ENCODE peak calls at places on chromosomes 5 and 9, in seven cellular contexts. H is neural progenitor cell, A is HCT116, R is GM23338, G is neuronal stem cell, U is mesenchymal stem cell, D is fibroblast of lung. Z is an unnamed sample.
A peak's percentile ranks its signal among the peaks of the same experiment; 100 is the strongest.

GRCh38 chr5:119323630-119324000 is 32.2 kb upstream of the TNFAIP8 start:
- DNase-seq in H (no peak), A (no peak), R (no peak), G (no peak), U (peak; percentile 43), D (peak; percentile 47), Z (no peak)

GRCh38 chr9:96619491-96620154 is at the start of gene CDC14B:
- DNase-seq in H (peak; percentile 96), A (peak; percentile 93), R (peak; percentile 99), G (peak; percentile 88), U (peak; percentile 91), D (peak; percentile 93), Z (no peak)

GRCh38 chr9:137669261-137669672 is 50.5 kb downstream of the EHMT1 start:
- DNase-seq in H (peak; percentile 50), A (no peak), R (peak; percentile 72), G (no peak), U (no peak), D (no peak), Z (peak; percentile 54)

GRCh38 chr5:164475339-164475977 is 970.0 kb downstream of the MAT2B start:
- DNase-seq in H (peak; percentile 13), A (no peak), R (peak; percentile 44), G (no peak), U (peak; percentile 21), D (peak; percentile 40), Z (peak; percentile 59)

GRCh38 chr9:77891150-77891549 is 140.5 kb downstream of the GNAQ start:
- DNase-seq in H (no peak), A (no peak), R (no peak), G (no peak), U (no peak), D (no peak), Z (no peak)

GRCh38 chr9:4062966-4063365 is 236.9 kb downstream of the GLIS3 start:
- DNase-seq in H (no peak), A (no peak), R (no peak), G (no peak), U (no peak), D (peak; percentile 41), Z (no peak)

GRCh38 chr5:150599917-150600511 is 40.4 kb upstream of the SYNPO start:
- DNase-seq in H (no peak), A (no peak), R (no peak), G (no peak), U (peak; percentile 86), D (peak; percentile 75), Z (no peak)

GRCh38 chr9:4333787-4334186 is 33.9 kb upstream of the GLIS3 start:
- DNase-seq in H (no peak), A (no peak), R (no peak), G (no peak), U (no peak), D (no peak), Z (no peak)

GRCh38 chr9:85212209-85212608 is 529.5 kb downstream of the AGTPBP1 start:
- DNase-seq in H (no peak), A (peak; percentile 46), R (no peak), G (no peak), U (peak; percentile 67), D (peak; percentile 91), Z (no peak)

GRCh38 chr9:31674264-31674663 is 710.2 kb upstream of the ACO1 start:
- DNase-seq in H (no peak), A (no peak), R (no peak), G (no peak), U (no peak), D (peak; percentile 20), Z (no peak)

GRCh38 chr9:31669311-31669710 is 715.1 kb upstream of the ACO1 start:
- DNase-seq in H (no peak), A (no peak), R (no peak), G (no peak), U (no peak), D (no peak), Z (no peak)

DNA sequence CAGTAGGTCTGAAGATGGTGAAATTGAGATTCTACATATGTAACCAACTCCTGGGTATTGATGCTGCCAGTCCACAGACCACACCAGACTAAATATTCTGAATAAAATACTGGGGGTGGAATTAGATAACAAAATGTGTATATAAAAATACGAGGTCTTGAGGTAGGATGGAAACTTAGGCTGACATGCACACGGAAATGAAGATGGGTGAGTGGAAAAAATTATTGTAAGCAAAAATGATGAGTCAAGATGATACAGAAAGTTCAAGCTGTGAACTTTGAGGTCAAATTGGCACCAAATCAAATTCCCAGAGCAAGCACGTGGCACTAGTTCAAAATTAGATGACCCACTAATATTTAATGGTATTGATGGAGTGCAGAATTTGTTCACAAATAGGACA is 713.4 kb upstream of the ACO1 start:
- DNase-seq in H (no peak), A (no peak), R (no peak), G (no peak), U (no peak), D (no peak), Z (no peak)
- H3K4me2 ChIP-seq in H (no peak overlapping the region), A (no peak overlapping the region), R (no peak overlapping the region), G (no peak overlapping the region), U (no peak overlapping the region), D (no peak overlapping the region), Z (no peak overlapping the region)

GRCh38 chr9:18863821-18864220 is 169.2 kb downstream of the SAXO1 start:
- DNase-seq in H (no peak), A (no peak), R (no peak), G (no peak), U (no peak), D (no peak), Z (no peak)
- H3K36me3 ChIP-seq in H (no peaks in the 10 kb centered on the region), A (no peaks in the 10 kb centered on the region), R (no peaks in the 10 kb centered on the region), G (no peaks in the 10 kb centered on the region), U (peaks cover 66% of the 10 kb centered on the region), D (no peaks in the 10 kb centered on the region), Z (no peaks in the 10 kb centered on the region)

DNA sequence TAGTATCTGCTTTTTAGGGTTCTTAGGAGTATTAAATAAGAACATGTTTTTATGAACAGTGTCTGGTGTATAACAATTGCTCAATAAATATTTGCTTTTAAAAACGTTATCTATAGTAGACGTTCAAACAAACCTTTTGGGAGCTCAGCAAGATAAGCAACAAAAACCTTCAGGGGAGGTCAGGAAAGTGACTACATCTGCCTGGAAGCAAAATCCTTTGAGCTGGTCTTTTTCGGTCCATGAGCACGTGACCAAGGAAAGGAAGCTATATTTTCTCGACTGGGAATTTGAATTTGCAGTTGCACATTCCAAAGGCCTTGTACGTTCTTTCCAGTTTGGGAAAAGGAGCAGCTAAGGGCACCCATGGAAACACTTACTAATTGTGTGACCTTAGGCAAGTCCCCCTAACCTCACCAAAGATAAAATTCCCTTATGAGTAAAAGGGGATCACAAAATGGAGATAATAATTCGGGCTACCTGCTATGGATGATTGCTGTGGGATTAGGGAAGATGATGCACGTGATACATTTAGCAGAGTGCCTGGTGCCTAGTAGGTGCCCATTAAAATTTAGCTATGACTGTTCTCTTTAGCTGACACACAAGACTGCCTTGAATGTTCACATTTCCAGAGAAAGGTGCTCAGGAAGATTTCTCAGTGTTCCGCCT is 45.4 kb downstream of the PTTG1 start:
- DNase-seq in H (no peak), A (no peak), R (no peak), G (no peak), U (peak; percentile 3), D (peak; percentile 8), Z (no peak)
- H3K4me2 ChIP-seq in H (no peak overlapping the region), A (no peak overlapping the region), R (peak overlapping the region; percentile 66), G (no peak overlapping the region), U (peak overlapping the region; percentile 3), D (peak overlapping the region; percentile 0), Z (no peak overlapping the region)

GRCh38 chr5:138539791-138540190 is 3.2 kb downstream of the ETF1 start:
- DNase-seq in H (no peak), A (no peak), R (no peak), G (no peak), U (no peak), D (no peak), Z (no peak)

GRCh38 chr5:138533973-138534941 is 8.8 kb downstream of the ETF1 start:
- DNase-seq in H (no peak), A (no peak), R (no peak), G (no peak), U (peak; percentile 55), D (no peak), Z (no peak)

GRCh38 chr5:138538943-138539627 is 4.0 kb downstream of the ETF1 start:
- DNase-seq in H (no peak), A (no peak), R (no peak), G (no peak), U (no peak), D (no peak), Z (no peak)

GRCh38 chr5:138536215-138536614 is 6.8 kb downstream of the ETF1 start:
- DNase-seq in H (no peak), A (no peak), R (no peak), G (no peak), U (no peak), D (no peak), Z (no peak)

GRCh38 chr5:138536665-138537315 is 6.2 kb downstream of the ETF1 start:
- DNase-seq in H (no peak), A (no peak), R (peak; percentile 70), G (no peak), U (peak; percentile 60), D (peak; percentile 6), Z (no peak)
- H3K36me3 ChIP-seq in H (no peaks in the 10 kb centered on the region), A (peaks cover 72% of the 10 kb centered on the region), R (peaks cover 13% of the 10 kb centered on the region), G (peaks cover 9% of the 10 kb centered on the region), U (peaks cover 48% of the 10 kb centered on the region), D (peaks cover 4% of the 10 kb centered on the region), Z (peaks cover 59% of the 10 kb centered on the region)

GRCh38 chr5:115349001-115349817 is 52.8 kb upstream of the CCDC112 start:
- DNase-seq in H (no peak), A (peak; percentile 36), R (no peak), G (no peak), U (peak; percentile 89), D (peak; percentile 91), Z (no peak)
- H3K4me2 ChIP-seq in H (no peak overlapping the region), A (peak overlapping the region; percentile 45), R (no peak overlapping the region), G (no peak overlapping the region), U (no peak overlapping the region), D (no peak overlapping the region), Z (no peak overlapping the region)

GRCh38 chr5:126896170-126896717 is 119.3 kb downstream of the LMNB1 start:
- DNase-seq in H (no peak), A (no peak), R (peak; percentile 35), G (no peak), U (no peak), D (no peak), Z (no peak)
- H3K36me3 ChIP-seq in H (no peaks in the 10 kb centered on the region), A (no peaks in the 10 kb centered on the region), R (peaks cover 7% of the 10 kb centered on the region), G (no peaks in the 10 kb centered on the region), U (no peaks in the 10 kb centered on the region), D (no peaks in the 10 kb centered on the region), Z (no peaks in the 10 kb centered on the region)

DNA sequence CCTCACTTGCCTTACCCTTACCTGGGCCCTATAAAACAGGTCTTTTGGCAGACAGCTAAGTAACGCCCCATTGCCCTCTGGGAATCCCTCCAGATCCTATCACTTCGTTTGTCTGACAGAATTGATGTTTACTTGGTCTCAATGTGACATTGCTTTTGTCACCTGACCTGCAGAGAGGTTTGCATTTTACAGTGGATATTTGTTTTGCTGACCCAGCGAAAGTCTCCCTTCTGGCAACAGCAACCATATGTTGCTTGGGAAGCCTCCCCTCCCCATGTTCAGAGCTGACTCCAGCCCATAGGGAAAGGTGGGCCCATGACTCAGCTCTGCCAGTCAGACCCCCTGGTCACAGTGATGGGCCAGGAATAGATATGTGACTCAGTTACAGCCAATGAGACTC is 54.0 kb upstream of the LARP1 start:
- DNase-seq in H (no peak), A (no peak), R (no peak), G (no peak), U (no peak), D (no peak), Z (no peak)
- H3K4me2 ChIP-seq in H (no peak overlapping the region), A (peak overlapping the region; percentile 54), R (no peak overlapping the region), G (no peak overlapping the region), U (no peak overlapping the region), D (no peak overlapping the region), Z (no peak overlapping the region)

Z was measured in Karpas-422.